ENCODE peak calls at places on chromosomes 16 and 17, in six cellular contexts. C, P, O, J, B and T are unnamed samples.
A peak's percentile ranks its signal among the peaks of the same experiment; 100 is the strongest.

GRCh38 chr17:76232342-76232741 is 8.0 kb downstream of the RNF157 start:
- DNase-seq in C (no peak), P (no peak), O (peak; percentile 92), J (no peak), B (no peak), T (no peak)

GRCh38 chr17:12993631-12994030 is 24.2 kb downstream of the ELAC2 start:
- DNase-seq in C (no peak), P (no peak), O (no peak), J (no peak), B (no peak), T (no peak)

GRCh38 chr16:11200523-11201063 is 55.4 kb downstream of the SOCS1 start:
- DNase-seq in C (no peak), P (no peak), O (no peak), J (no peak), B (no peak), T (no peak)

GRCh38 chr17:31148205-31148604 is 53.4 kb downstream of the NF1 start:
- DNase-seq in C (no peak), P (no peak), O (no peak), J (no peak), B (no peak), T (no peak)

GRCh38 chr17:1347681-1348318 is 52.2 kb downstream of the YWHAE start:
- DNase-seq in C (no peak), P (no peak), O (no peak), J (no peak), B (no peak), T (no peak)

GRCh38 chr17:31517524-31517923 is 126.0 kb downstream of the RAB11FIP4 start:
- DNase-seq in C (no peak), P (no peak), O (peak; percentile 3), J (no peak), B (no peak), T (peak; percentile 30)

GRCh38 chr16:88815227-88815626 is 3.5 kb upstream of the APRT start:
- DNase-seq in C (no peak), P (no peak), O (no peak), J (no peak), B (no peak), T (no peak)

GRCh38 chr16:65414284-65414984 is 292.6 kb upstream of the CDH11 start:
- DNase-seq in C (no peak), P (no peak), O (peak; percentile 90), J (no peak), B (no peak), T (peak; percentile 64)

GRCh38 chr17:77793146-77793887 is 165.2 kb upstream of the TNRC6C start:
- DNase-seq in C (no peak), P (no peak), O (no peak), J (no peak), B (no peak), T (no peak)

GRCh38 chr17:60960398-60961065 is 282.9 kb downstream of the BCAS3 start:
- DNase-seq in C (no peak), P (no peak), O (no peak), J (no peak), B (no peak), T (no peak)

GRCh38 chr17:10031102-10031501 is 126.0 kb upstream of the RCVRN start:
- DNase-seq in C (no peak), P (no peak), O (no peak), J (no peak), B (no peak), T (no peak)

GRCh38 chr16:4064950-4065352 is 51.3 kb downstream of the ADCY9 start:
- DNase-seq in C (no peak), P (peak; percentile 40), O (no peak), J (no peak), B (no peak), T (no peak)

GRCh38 chr17:18285296-18285695 is 24.8 kb downstream of the MIEF2 start:
- DNase-seq in C (no peak), P (no peak), O (no peak), J (no peak), B (no peak), T (no peak)